ENCODE peak calls at places on chromosomes 13 and 19, in six cellular contexts. One of them, this sample, is unnamed.

GRCh38 chr13:105920375-105920774 is 615.1 kb downstream of the EFNB2 start:
- DNase-seq in H9: no peak
- DNase-seq in AG04449: no peak
- DNase-seq in AG04450: no peak
- DNase-seq in type B pancreatic cell: no peak
- DNase-seq in uterus: no peak
- DNase-seq in this sample: no peak

GRCh38 chr13:107941345-107942029 is 273.8 kb downstream of the LIG4 start:
- DNase-seq in uterus: no peak
- DNase-seq in H9: no peak
- DNase-seq in AG04450: no peak
- DNase-seq in type B pancreatic cell: no peak
- DNase-seq in AG04449: no peak
- DNase-seq in this sample: no peak

GRCh38 chr13:76791290-76791664 is 94.9 kb downstream of the KCTD12 start:
- DNase-seq in type B pancreatic cell: no peak
- DNase-seq in uterus: no peak
- DNase-seq in AG04449: no peak
- DNase-seq in AG04450: no peak
- DNase-seq in H9: no peak
- DNase-seq in this sample: no peak

GRCh38 chr13:102401305-102401704 is 543 bp downstream of the FGF14 start:
- DNase-seq in uterus: no peak
- DNase-seq in type B pancreatic cell: no peak
- DNase-seq in AG04449: no peak
- DNase-seq in H9: no peak
- DNase-seq in AG04450: no peak
- DNase-seq in this sample: no peak

GRCh38 chr19:45506991-45507863 is at the start of gene VASP:
- DNase-seq in AG04449: no peak
- DNase-seq in type B pancreatic cell: peak
- DNase-seq in uterus: peak
- DNase-seq in AG04450: no peak
- DNase-seq in H9: peak
- DNase-seq in this sample: peak

GRCh38 chr19:34209726-34210125 is 37.4 kb downstream of the LSM14A start:
- DNase-seq in type B pancreatic cell: no peak
- DNase-seq in H9: no peak
- DNase-seq in uterus: no peak
- DNase-seq in AG04449: no peak
- DNase-seq in AG04450: no peak
- DNase-seq in this sample: no peak

GRCh38 chr19:1956143-1956537 is 15.2 kb downstream of the CSNK1G2 start:
- DNase-seq in uterus: no peak
- DNase-seq in AG04449: no peak
- DNase-seq in H9: no peak
- DNase-seq in AG04450: no peak
- DNase-seq in type B pancreatic cell: no peak
- DNase-seq in this sample: no peak

GRCh38 chr19:54448037-54448773 is 794 bp upstream of the LENG8 start:
- DNase-seq in AG04449: no peak
- DNase-seq in type B pancreatic cell: no peak
- DNase-seq in AG04450: peak
- DNase-seq in uterus: peak
- DNase-seq in H9: peak
- DNase-seq in this sample: no peak

GRCh38 chr13:91960947-91961346 is 562.5 kb downstream of the GPC5 start:
- DNase-seq in type B pancreatic cell: no peak
- DNase-seq in uterus: no peak
- DNase-seq in AG04450: no peak
- DNase-seq in AG04449: no peak
- DNase-seq in H9: no peak
- DNase-seq in this sample: no peak

GRCh38 chr13:91950803-91951202 is 552.4 kb downstream of the GPC5 start:
- DNase-seq in AG04450: no peak
- DNase-seq in AG04449: no peak
- DNase-seq in uterus: no peak
- DNase-seq in H9: no peak
- DNase-seq in type B pancreatic cell: no peak
- DNase-seq in this sample: no peak

DNA sequence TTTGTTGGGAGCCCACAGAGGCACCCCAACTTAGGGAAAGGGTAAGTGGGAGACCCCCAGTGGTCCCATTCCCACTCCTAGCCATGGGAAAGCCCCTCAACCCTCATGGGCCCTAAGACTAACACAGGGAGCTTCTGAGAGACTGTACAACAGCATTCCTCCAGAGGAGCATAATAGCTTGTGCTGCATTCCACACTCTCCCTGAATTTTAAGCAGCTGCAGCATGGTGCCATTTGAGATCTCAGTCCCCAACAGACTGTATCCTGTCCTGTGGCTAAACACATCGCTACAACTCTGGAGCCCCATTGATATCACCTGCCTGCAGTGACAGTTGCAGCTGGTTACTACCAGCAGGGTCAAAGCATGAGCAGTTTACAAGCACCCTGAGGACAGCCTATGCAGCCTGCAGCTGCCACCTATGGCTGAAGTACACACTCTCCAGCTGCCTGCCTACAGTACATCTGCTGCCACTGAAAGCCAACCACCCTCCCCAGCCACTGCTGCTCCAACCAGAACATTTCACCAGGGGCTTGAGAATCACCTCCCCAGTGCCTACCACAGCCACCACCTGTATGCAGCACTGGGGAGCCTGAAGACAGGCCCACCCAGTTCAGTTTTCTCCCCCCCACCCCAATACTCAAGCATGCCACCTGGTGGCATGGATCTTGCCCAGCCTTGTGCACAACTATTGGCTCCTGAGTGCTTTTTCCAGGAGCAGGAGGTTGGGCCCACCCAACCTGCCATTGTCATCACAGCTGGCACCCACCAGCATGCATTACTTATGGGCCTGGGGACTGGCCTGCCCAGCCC is 557.3 kb downstream of the GPC5 start:
- DNase-seq in H9: peak
- DNase-seq in AG04450: no peak
- DNase-seq in type B pancreatic cell: no peak
- DNase-seq in AG04449: no peak
- DNase-seq in uterus: no peak
- DNase-seq in this sample: no peak
- TF ChIP-seq CTCF in H9: peak
- TF ChIP-seq CTCF in AG04450: no peak
- TF ChIP-seq CTCF in type B pancreatic cell: no peak
- TF ChIP-seq CTCF in AG04449: no peak
- TF ChIP-seq CTCF in uterus: no peak
- TF ChIP-seq CTCF in this sample: no peak

GRCh38 chr19:55640043-55640576 is 692 bp upstream of the ZNF580 start:
- DNase-seq in H9: peak
- DNase-seq in AG04449: no peak
- DNase-seq in AG04450: no peak
- DNase-seq in uterus: peak
- DNase-seq in type B pancreatic cell: peak
- DNase-seq in this sample: no peak
- TF ChIP-seq CTCF in H9: no peak
- TF ChIP-seq CTCF in AG04449: peak
- TF ChIP-seq CTCF in AG04450: peak
- TF ChIP-seq CTCF in uterus: peak
- TF ChIP-seq CTCF in type B pancreatic cell: no peak
- TF ChIP-seq CTCF in this sample: peak

DNA sequence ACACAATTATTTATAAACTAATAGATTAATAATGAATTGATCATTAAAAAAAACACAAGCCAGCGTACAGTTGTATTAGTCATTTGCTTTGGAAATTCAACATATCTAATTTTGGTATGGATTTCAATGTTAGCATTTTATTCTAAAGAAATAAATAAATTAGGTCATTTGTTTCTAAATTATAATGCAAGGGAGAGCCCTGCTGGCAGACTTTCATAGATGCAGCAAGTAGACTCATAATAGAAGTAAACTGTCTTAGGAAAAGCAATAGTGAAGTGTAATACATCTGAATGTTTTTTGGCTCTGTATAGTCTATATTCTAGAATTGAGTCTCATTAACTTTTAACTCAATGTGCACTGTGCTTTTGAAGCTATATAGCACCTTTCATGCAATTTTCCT is 982.4 kb upstream of the MIR17HG start:
- DNase-seq in AG04449: no peak
- DNase-seq in type B pancreatic cell: no peak
- DNase-seq in uterus: no peak
- DNase-seq in H9: no peak
- DNase-seq in AG04450: no peak
- DNase-seq in this sample: no peak
- TF ChIP-seq CTCF in AG04449: no peak
- TF ChIP-seq CTCF in type B pancreatic cell: peak
- TF ChIP-seq CTCF in uterus: no peak
- TF ChIP-seq CTCF in H9: no peak
- TF ChIP-seq CTCF in AG04450: peak
- TF ChIP-seq CTCF in this sample: no peak

GRCh38 chr13:79477968-79478367 is 3.0 kb upstream of the NDFIP2 start:
- DNase-seq in AG04450: no peak
- DNase-seq in AG04449: no peak
- DNase-seq in type B pancreatic cell: no peak
- DNase-seq in H9: peak
- DNase-seq in uterus: no peak
- DNase-seq in this sample: no peak
- TF ChIP-seq CTCF in AG04450: no peak
- TF ChIP-seq CTCF in AG04449: no peak
- TF ChIP-seq CTCF in type B pancreatic cell: no peak
- TF ChIP-seq CTCF in H9: peak
- TF ChIP-seq CTCF in uterus: no peak
- TF ChIP-seq CTCF in this sample: no peak

This sample was measured in omental fat pad.